ENCODE peak calls at places on chromosomes 5 and 9, in five cellular contexts. V, T, F, L and Q are unnamed samples.

GRCh38 chr9:68978054-68978453 is 35.9 kb downstream of the PRKACG start:
- DNase-seq in V (no peak), T (no peak), F (no peak), L (no peak), Q (no peak)

GRCh38 chr9:31210982-31211570 is 1173.4 kb upstream of the ACO1 start:
- DNase-seq in V (no peak), T (no peak), F (no peak), L (no peak), Q (no peak)

GRCh38 chr9:112917027-112917986 is 26.6 kb upstream of the SLC46A2 start:
- DNase-seq in V (no peak), T (no peak), F (no peak), L (no peak), Q (no peak)

GRCh38 chr5:63959177-63959982 is 2.9 kb downstream of the HTR1A start:
- DNase-seq in V (no peak), T (no peak), F (no peak), L (no peak), Q (no peak)

GRCh38 chr9:101062686-101063085 is 34.2 kb downstream of the PLPPR1 start:
- DNase-seq in V (no peak), T (no peak), F (no peak), L (no peak), Q (no peak)

GRCh38 chr9:97889941-97890557 is 32.3 kb downstream of the TRMO start:
- DNase-seq in V (no peak), T (peak; percentile 52), F (no peak), L (no peak), Q (peak; percentile 63)

GRCh38 chr5:150073677-150074076 is 12.7 kb downstream of the CSF1R start:
- DNase-seq in V (no peak), T (no peak), F (no peak), L (no peak), Q (no peak)

GRCh38 chr9:119933191-119933590 is 564.0 kb upstream of the BRINP1 start:
- DNase-seq in V (no peak), T (no peak), F (no peak), L (no peak), Q (peak; percentile 55)

DNA sequence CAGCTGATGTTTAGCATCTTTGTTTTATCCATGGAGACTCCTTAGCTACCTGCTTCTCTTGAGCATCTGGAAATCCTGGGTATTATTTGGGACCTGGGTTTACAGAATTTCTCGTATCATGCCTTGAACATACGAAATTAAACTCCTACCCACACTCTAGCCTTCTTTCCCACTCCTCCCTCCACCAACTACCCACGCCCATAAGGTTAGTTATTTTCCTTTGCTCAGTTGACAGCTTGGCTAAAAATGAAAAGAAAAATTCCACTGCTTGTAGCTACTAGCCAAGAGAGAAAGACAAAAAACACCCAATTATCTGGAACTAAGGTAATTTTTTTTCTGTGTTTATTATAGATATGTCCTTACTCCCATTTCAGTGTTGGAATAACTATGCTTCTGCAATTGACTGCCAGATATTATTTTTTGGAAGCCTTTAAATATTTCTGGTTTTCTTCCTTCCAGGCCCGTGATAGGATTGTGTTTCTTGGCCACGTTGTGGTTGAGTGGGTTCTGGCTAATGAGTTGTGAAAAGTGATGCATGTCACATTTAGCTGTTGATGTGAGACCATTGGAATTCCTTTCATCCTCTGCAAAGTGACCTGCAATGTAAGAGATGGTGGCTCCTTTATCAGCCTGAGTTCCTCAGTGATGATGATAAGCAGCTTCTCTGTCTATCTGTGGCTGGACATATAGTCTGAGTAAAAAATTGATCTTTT is 308.1 kb downstream of the LRRC70 start:
- DNase-seq in V (no peak), T (peak; percentile 23), F (no peak), L (no peak), Q (no peak)
- H3K4me1 ChIP-seq in V (no peaks in the 10 kb centered on the region), T (no peaks in the 10 kb centered on the region), F (no peaks in the 10 kb centered on the region), L (peaks cover 19% of the 10 kb centered on the region), Q (no peaks in the 10 kb centered on the region)

DNA sequence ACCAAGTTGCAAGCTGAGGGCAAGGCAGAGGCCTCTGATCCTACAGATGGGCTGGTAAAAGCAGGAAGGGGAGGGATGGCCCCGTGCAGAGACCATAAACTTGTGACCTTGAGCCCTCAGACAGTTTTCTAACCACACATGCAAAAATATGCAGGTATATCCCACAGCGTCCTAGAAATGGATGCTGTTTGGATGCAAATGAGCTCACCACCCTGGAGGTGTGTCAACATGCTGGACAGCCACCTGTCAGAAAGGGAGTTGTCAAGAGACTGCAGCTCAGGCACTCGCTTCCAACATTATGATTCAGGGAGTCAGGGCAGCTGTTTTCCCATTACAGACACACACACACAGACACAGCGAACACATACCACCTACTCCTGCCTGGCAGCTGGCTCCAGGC is 97.3 kb upstream of the PANK3 start:
- DNase-seq in V (no peak), T (no peak), F (no peak), L (no peak), Q (no peak)
- H3K4me3 ChIP-seq in V (no peak overlapping the region), T (no peak overlapping the region), F (no peak overlapping the region), L (no peak overlapping the region), Q (no peak overlapping the region)

GRCh38 chr9:87570000-87570834 is 72.5 kb downstream of the DAPK1 start:
- DNase-seq in V (no peak), T (no peak), F (no peak), L (no peak), Q (no peak)

GRCh38 chr9:87567988-87568800 is 70.5 kb downstream of the DAPK1 start:
- DNase-seq in V (no peak), T (peak; percentile 79), F (no peak), L (no peak), Q (no peak)

GRCh38 chr9:87567047-87567446 is 69.4 kb downstream of the DAPK1 start:
- DNase-seq in V (no peak), T (no peak), F (no peak), L (no peak), Q (no peak)

GRCh38 chr9:87567566-87567965 is 69.9 kb downstream of the DAPK1 start:
- DNase-seq in V (no peak), T (no peak), F (no peak), L (no peak), Q (no peak)

DNA sequence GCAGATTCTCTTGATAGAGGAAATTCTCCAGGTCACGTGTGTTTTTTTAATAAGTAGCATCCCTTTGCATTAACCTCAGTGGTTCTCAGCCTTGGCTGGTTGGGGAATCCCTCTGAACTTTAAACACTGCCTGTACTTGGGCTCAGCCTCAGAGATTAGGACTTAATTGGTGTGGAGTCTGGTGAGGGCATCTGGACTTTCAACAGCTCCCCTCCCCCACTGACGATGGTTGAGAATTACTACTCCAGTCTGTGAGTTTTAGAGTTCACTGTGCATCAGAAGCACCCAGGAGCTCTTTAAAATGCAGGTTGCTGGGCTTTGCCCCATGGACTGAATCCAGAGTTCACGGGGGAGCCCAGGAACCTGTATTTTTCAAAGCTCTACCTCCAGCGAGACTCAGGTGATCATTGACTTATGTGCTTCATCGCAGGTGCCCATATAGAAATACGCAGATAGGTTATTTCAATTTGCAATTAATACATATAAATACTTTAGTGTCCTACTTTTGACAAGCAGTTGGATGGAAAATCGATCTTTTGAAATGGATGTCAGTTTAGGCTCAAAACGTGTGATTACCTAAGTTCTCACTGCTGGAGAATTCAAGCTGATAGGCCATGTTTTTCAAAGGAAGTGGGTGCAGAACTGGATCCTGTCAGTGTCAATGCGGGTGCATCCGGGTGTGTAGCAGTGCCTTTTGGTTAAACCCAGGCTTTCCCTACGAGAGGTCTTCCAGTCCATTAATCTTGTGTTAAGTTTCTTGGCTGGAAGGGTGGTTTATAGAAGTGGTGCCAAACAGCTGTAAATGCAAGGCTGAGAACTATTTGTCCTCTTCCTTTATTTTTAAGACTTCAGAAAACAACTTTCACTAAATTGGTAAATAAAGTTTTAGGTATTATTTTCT is 71.6 kb downstream of the DAPK1 start:
- DNase-seq in V (no peak), T (peak; percentile 51), F (no peak), L (no peak), Q (peak; percentile 32)
- H3K4me1 ChIP-seq in V (peaks cover 55% of the 10 kb centered on the region), T (peaks cover 57% of the 10 kb centered on the region), F (no peaks in the 10 kb centered on the region), L (peaks cover 47% of the 10 kb centered on the region), Q (peaks cover 7% of the 10 kb centered on the region)

GRCh38 chr5:95630394-95630917 is 10.6 kb downstream of the GPR150 start:
- DNase-seq in V (no peak), T (no peak), F (no peak), L (no peak), Q (no peak)
- H3K4me3 ChIP-seq in V (no peak overlapping the region), T (no peak overlapping the region), F (no peak overlapping the region), L (no peak overlapping the region), Q (no peak overlapping the region)

GRCh38 chr5:14593326-14594036 is 11.9 kb downstream of the OTULINL start:
- DNase-seq in V (no peak), T (no peak), F (peak; percentile 41), L (no peak), Q (no peak)
- H3K4me1 ChIP-seq in V (no peaks in the 10 kb centered on the region), T (no peaks in the 10 kb centered on the region), F (no peaks in the 10 kb centered on the region), L (no peaks in the 10 kb centered on the region), Q (no peaks in the 10 kb centered on the region)